ENCODE peak calls at places on chromosomes 12 and 14, in nine cellular contexts. One of them, this sample, is unnamed.

GRCh38 chr14:105465209-105466031 is 9.2 kb upstream of the CRIP2 start:
- DNase-seq in amygdala: no peak
- DNase-seq in stimulated activated CD8-positive, alpha-beta memory T cell treated with anti-CD3 and anti-CD28 coated beads, Interleukin-7, amount 100 ng/mL, for 1 hour: no peak
- DNase-seq in AML-193: no peak
- DNase-seq in CD4-positive, CD25-positive, alpha-beta regulatory T cell: no peak
- DNase-seq in lower lobe of right lung: no peak
- DNase-seq in iPS DF 19.7: no peak
- DNase-seq in AG04450: no peak
- DNase-seq in H4: no peak
- DNase-seq in this sample: no peak

GRCh38 chr14:91750634-91751198 is 18.8 kb upstream of the CATSPERB start:
- DNase-seq in amygdala: no peak
- DNase-seq in stimulated activated CD8-positive, alpha-beta memory T cell treated with anti-CD3 and anti-CD28 coated beads, Interleukin-7, amount 100 ng/mL, for 1 hour: no peak
- DNase-seq in AML-193: no peak
- DNase-seq in CD4-positive, CD25-positive, alpha-beta regulatory T cell: no peak
- DNase-seq in lower lobe of right lung: no peak
- DNase-seq in iPS DF 19.7: no peak
- DNase-seq in AG04450: no peak
- DNase-seq in H4: no peak
- DNase-seq in this sample: no peak

GRCh38 chr14:72443256-72443655 is 450.6 kb downstream of the DPF3 start:
- DNase-seq in amygdala: no peak
- DNase-seq in stimulated activated CD8-positive, alpha-beta memory T cell treated with anti-CD3 and anti-CD28 coated beads, Interleukin-7, amount 100 ng/mL, for 1 hour: no peak
- DNase-seq in AML-193: no peak
- DNase-seq in CD4-positive, CD25-positive, alpha-beta regulatory T cell: no peak
- DNase-seq in lower lobe of right lung: no peak
- DNase-seq in iPS DF 19.7: no peak
- DNase-seq in AG04450: no peak
- DNase-seq in H4: no peak
- DNase-seq in this sample: no peak

GRCh38 chr12:118402251-118402650 is 25.9 kb downstream of the SUDS3 start:
- DNase-seq in amygdala: no peak
- DNase-seq in stimulated activated CD8-positive, alpha-beta memory T cell treated with anti-CD3 and anti-CD28 coated beads, Interleukin-7, amount 100 ng/mL, for 1 hour: no peak
- DNase-seq in AML-193: no peak
- DNase-seq in CD4-positive, CD25-positive, alpha-beta regulatory T cell: no peak
- DNase-seq in lower lobe of right lung: no peak
- DNase-seq in iPS DF 19.7: no peak
- DNase-seq in AG04450: peak; percentile 60
- DNase-seq in H4: no peak
- DNase-seq in this sample: no peak

GRCh38 chr12:388547-389137 is 478 bp downstream of the KDM5A start:
- DNase-seq in amygdala: no peak
- DNase-seq in stimulated activated CD8-positive, alpha-beta memory T cell treated with anti-CD3 and anti-CD28 coated beads, Interleukin-7, amount 100 ng/mL, for 1 hour: peak; percentile 21
- DNase-seq in AML-193: no peak
- DNase-seq in CD4-positive, CD25-positive, alpha-beta regulatory T cell: peak; percentile 46
- DNase-seq in lower lobe of right lung: peak; percentile 55
- DNase-seq in iPS DF 19.7: no peak
- DNase-seq in AG04450: no peak
- DNase-seq in H4: no peak
- DNase-seq in this sample: no peak

GRCh38 chr12:130849561-130850417 is 10.7 kb upstream of the STX2 start:
- DNase-seq in amygdala: no peak
- DNase-seq in stimulated activated CD8-positive, alpha-beta memory T cell treated with anti-CD3 and anti-CD28 coated beads, Interleukin-7, amount 100 ng/mL, for 1 hour: no peak
- DNase-seq in AML-193: no peak
- DNase-seq in CD4-positive, CD25-positive, alpha-beta regulatory T cell: no peak
- DNase-seq in lower lobe of right lung: no peak
- DNase-seq in iPS DF 19.7: peak; percentile 92
- DNase-seq in AG04450: no peak
- DNase-seq in H4: no peak
- DNase-seq in this sample: peak; percentile 26

GRCh38 chr14:73973497-73973896 is 23.4 kb downstream of the COQ6 start:
- DNase-seq in amygdala: no peak
- DNase-seq in stimulated activated CD8-positive, alpha-beta memory T cell treated with anti-CD3 and anti-CD28 coated beads, Interleukin-7, amount 100 ng/mL, for 1 hour: no peak
- DNase-seq in AML-193: no peak
- DNase-seq in CD4-positive, CD25-positive, alpha-beta regulatory T cell: no peak
- DNase-seq in lower lobe of right lung: no peak
- DNase-seq in iPS DF 19.7: no peak
- DNase-seq in AG04450: no peak
- DNase-seq in H4: no peak
- DNase-seq in this sample: no peak

GRCh38 chr12:85363382-85364190 is 83.6 kb downstream of the ALX1 start:
- DNase-seq in amygdala: no peak
- DNase-seq in stimulated activated CD8-positive, alpha-beta memory T cell treated with anti-CD3 and anti-CD28 coated beads, Interleukin-7, amount 100 ng/mL, for 1 hour: no peak
- DNase-seq in AML-193: no peak
- DNase-seq in CD4-positive, CD25-positive, alpha-beta regulatory T cell: no peak
- DNase-seq in lower lobe of right lung: no peak
- DNase-seq in iPS DF 19.7: no peak
- DNase-seq in AG04450: no peak
- DNase-seq in H4: no peak
- DNase-seq in this sample: no peak

GRCh38 chr12:132543298-132544172 is 53.6 kb downstream of the FBRSL1 start:
- DNase-seq in amygdala: no peak
- DNase-seq in stimulated activated CD8-positive, alpha-beta memory T cell treated with anti-CD3 and anti-CD28 coated beads, Interleukin-7, amount 100 ng/mL, for 1 hour: no peak
- DNase-seq in AML-193: no peak
- DNase-seq in CD4-positive, CD25-positive, alpha-beta regulatory T cell: no peak
- DNase-seq in lower lobe of right lung: no peak
- DNase-seq in iPS DF 19.7: no peak
- DNase-seq in AG04450: no peak
- DNase-seq in H4: no peak
- DNase-seq in this sample: no peak

GRCh38 chr14:55816225-55816624 is 236.2 kb downstream of the KTN1 start:
- DNase-seq in amygdala: no peak
- DNase-seq in stimulated activated CD8-positive, alpha-beta memory T cell treated with anti-CD3 and anti-CD28 coated beads, Interleukin-7, amount 100 ng/mL, for 1 hour: no peak
- DNase-seq in AML-193: no peak
- DNase-seq in CD4-positive, CD25-positive, alpha-beta regulatory T cell: no peak
- DNase-seq in lower lobe of right lung: no peak
- DNase-seq in iPS DF 19.7: no peak
- DNase-seq in AG04450: no peak
- DNase-seq in H4: no peak
- DNase-seq in this sample: no peak

GRCh38 chr12:71430756-71431155 is 8.8 kb upstream of the LGR5 start:
- DNase-seq in amygdala: no peak
- DNase-seq in stimulated activated CD8-positive, alpha-beta memory T cell treated with anti-CD3 and anti-CD28 coated beads, Interleukin-7, amount 100 ng/mL, for 1 hour: no peak
- DNase-seq in AML-193: no peak
- DNase-seq in CD4-positive, CD25-positive, alpha-beta regulatory T cell: no peak
- DNase-seq in lower lobe of right lung: no peak
- DNase-seq in iPS DF 19.7: no peak
- DNase-seq in AG04450: no peak
- DNase-seq in H4: no peak
- DNase-seq in this sample: no peak

GRCh38 chr12:40222247-40222646 is 2.5 kb upstream of the LRRK2 start:
- DNase-seq in amygdala: no peak
- DNase-seq in stimulated activated CD8-positive, alpha-beta memory T cell treated with anti-CD3 and anti-CD28 coated beads, Interleukin-7, amount 100 ng/mL, for 1 hour: no peak
- DNase-seq in AML-193: peak; percentile 54
- DNase-seq in CD4-positive, CD25-positive, alpha-beta regulatory T cell: no peak
- DNase-seq in lower lobe of right lung: no peak
- DNase-seq in iPS DF 19.7: no peak
- DNase-seq in AG04450: no peak
- DNase-seq in H4: no peak
- DNase-seq in this sample: no peak

GRCh38 chr12:39490500-39491276 is 47.8 kb upstream of the KIF21A start:
- DNase-seq in amygdala: no peak
- DNase-seq in stimulated activated CD8-positive, alpha-beta memory T cell treated with anti-CD3 and anti-CD28 coated beads, Interleukin-7, amount 100 ng/mL, for 1 hour: no peak
- DNase-seq in AML-193: no peak
- DNase-seq in CD4-positive, CD25-positive, alpha-beta regulatory T cell: no peak
- DNase-seq in lower lobe of right lung: no peak
- DNase-seq in iPS DF 19.7: no peak
- DNase-seq in AG04450: no peak
- DNase-seq in H4: no peak
- DNase-seq in this sample: no peak

GRCh38 chr14:58292192-58292591 is 6.2 kb upstream of the ARID4A start:
- DNase-seq in amygdala: no peak
- DNase-seq in stimulated activated CD8-positive, alpha-beta memory T cell treated with anti-CD3 and anti-CD28 coated beads, Interleukin-7, amount 100 ng/mL, for 1 hour: no peak
- DNase-seq in AML-193: no peak
- DNase-seq in CD4-positive, CD25-positive, alpha-beta regulatory T cell: no peak
- DNase-seq in lower lobe of right lung: no peak
- DNase-seq in iPS DF 19.7: no peak
- DNase-seq in AG04450: no peak
- DNase-seq in H4: no peak
- DNase-seq in this sample: no peak

GRCh38 chr14:88502740-88503139 is 52.1 kb downstream of the PTPN21 start:
- DNase-seq in amygdala: no peak
- DNase-seq in stimulated activated CD8-positive, alpha-beta memory T cell treated with anti-CD3 and anti-CD28 coated beads, Interleukin-7, amount 100 ng/mL, for 1 hour: no peak
- DNase-seq in AML-193: no peak
- DNase-seq in CD4-positive, CD25-positive, alpha-beta regulatory T cell: no peak
- DNase-seq in lower lobe of right lung: no peak
- DNase-seq in iPS DF 19.7: no peak
- DNase-seq in AG04450: no peak
- DNase-seq in H4: no peak
- DNase-seq in this sample: no peak

GRCh38 chr14:85076111-85076510 is 453.8 kb upstream of the FLRT2 start:
- DNase-seq in amygdala: no peak
- DNase-seq in stimulated activated CD8-positive, alpha-beta memory T cell treated with anti-CD3 and anti-CD28 coated beads, Interleukin-7, amount 100 ng/mL, for 1 hour: no peak
- DNase-seq in AML-193: no peak
- DNase-seq in CD4-positive, CD25-positive, alpha-beta regulatory T cell: no peak
- DNase-seq in lower lobe of right lung: no peak
- DNase-seq in iPS DF 19.7: no peak
- DNase-seq in AG04450: no peak
- DNase-seq in H4: no peak
- DNase-seq in this sample: no peak

GRCh38 chr12:96774501-96775256 is 132.4 kb upstream of the NEDD1 start:
- DNase-seq in amygdala: no peak
- DNase-seq in stimulated activated CD8-positive, alpha-beta memory T cell treated with anti-CD3 and anti-CD28 coated beads, Interleukin-7, amount 100 ng/mL, for 1 hour: no peak
- DNase-seq in AML-193: no peak
- DNase-seq in CD4-positive, CD25-positive, alpha-beta regulatory T cell: no peak
- DNase-seq in lower lobe of right lung: no peak
- DNase-seq in iPS DF 19.7: no peak
- DNase-seq in AG04450: no peak
- DNase-seq in H4: no peak
- DNase-seq in this sample: no peak

GRCh38 chr12:126855768-126856167 is 1411.2 kb upstream of the TMEM132C start:
- DNase-seq in amygdala: no peak
- DNase-seq in stimulated activated CD8-positive, alpha-beta memory T cell treated with anti-CD3 and anti-CD28 coated beads, Interleukin-7, amount 100 ng/mL, for 1 hour: no peak
- DNase-seq in AML-193: no peak
- DNase-seq in CD4-positive, CD25-positive, alpha-beta regulatory T cell: no peak
- DNase-seq in lower lobe of right lung: no peak
- DNase-seq in iPS DF 19.7: no peak
- DNase-seq in AG04450: no peak
- DNase-seq in H4: no peak
- DNase-seq in this sample: no peak

GRCh38 chr14:71752111-71752738 is 180.0 kb upstream of the RGS6 start:
- DNase-seq in amygdala: no peak
- DNase-seq in stimulated activated CD8-positive, alpha-beta memory T cell treated with anti-CD3 and anti-CD28 coated beads, Interleukin-7, amount 100 ng/mL, for 1 hour: no peak
- DNase-seq in AML-193: no peak
- DNase-seq in CD4-positive, CD25-positive, alpha-beta regulatory T cell: no peak
- DNase-seq in lower lobe of right lung: no peak
- DNase-seq in iPS DF 19.7: no peak
- DNase-seq in AG04450: no peak
- DNase-seq in H4: no peak
- DNase-seq in this sample: no peak

GRCh38 chr12:53623526-53623925 is 2.7 kb downstream of the ATF7 start:
- DNase-seq in amygdala: no peak
- DNase-seq in stimulated activated CD8-positive, alpha-beta memory T cell treated with anti-CD3 and anti-CD28 coated beads, Interleukin-7, amount 100 ng/mL, for 1 hour: no peak
- DNase-seq in AML-193: no peak
- DNase-seq in CD4-positive, CD25-positive, alpha-beta regulatory T cell: no peak
- DNase-seq in lower lobe of right lung: no peak
- DNase-seq in iPS DF 19.7: no peak
- DNase-seq in AG04450: peak; percentile 24
- DNase-seq in H4: no peak
- DNase-seq in this sample: no peak

GRCh38 chr14:102206901-102207300 is 67.2 kb downstream of the WDR20 start:
- DNase-seq in amygdala: no peak
- DNase-seq in stimulated activated CD8-positive, alpha-beta memory T cell treated with anti-CD3 and anti-CD28 coated beads, Interleukin-7, amount 100 ng/mL, for 1 hour: no peak
- DNase-seq in AML-193: no peak
- DNase-seq in CD4-positive, CD25-positive, alpha-beta regulatory T cell: no peak
- DNase-seq in lower lobe of right lung: no peak
- DNase-seq in iPS DF 19.7: no peak
- DNase-seq in AG04450: no peak
- DNase-seq in H4: no peak
- DNase-seq in this sample: peak; percentile 52

GRCh38 chr14:100030441-100031153 is 34.6 kb upstream of the EVL start:
- DNase-seq in amygdala: no peak
- DNase-seq in stimulated activated CD8-positive, alpha-beta memory T cell treated with anti-CD3 and anti-CD28 coated beads, Interleukin-7, amount 100 ng/mL, for 1 hour: no peak
- DNase-seq in AML-193: no peak
- DNase-seq in CD4-positive, CD25-positive, alpha-beta regulatory T cell: no peak
- DNase-seq in lower lobe of right lung: no peak
- DNase-seq in iPS DF 19.7: no peak
- DNase-seq in AG04450: peak; percentile 74
- DNase-seq in H4: peak; percentile 48
- DNase-seq in this sample: no peak

GRCh38 chr12:56723889-56724659 is 1.0 kb downstream of the NACA start:
- DNase-seq in amygdala: no peak
- DNase-seq in stimulated activated CD8-positive, alpha-beta memory T cell treated with anti-CD3 and anti-CD28 coated beads, Interleukin-7, amount 100 ng/mL, for 1 hour: no peak
- DNase-seq in AML-193: no peak
- DNase-seq in CD4-positive, CD25-positive, alpha-beta regulatory T cell: no peak
- DNase-seq in lower lobe of right lung: no peak
- DNase-seq in iPS DF 19.7: no peak
- DNase-seq in AG04450: peak; percentile 48
- DNase-seq in H4: peak; percentile 40
- DNase-seq in this sample: no peak

GRCh38 chr14:61152851-61153364 is 128.2 kb downstream of the TMEM30B start:
- DNase-seq in amygdala: no peak
- DNase-seq in stimulated activated CD8-positive, alpha-beta memory T cell treated with anti-CD3 and anti-CD28 coated beads, Interleukin-7, amount 100 ng/mL, for 1 hour: no peak
- DNase-seq in AML-193: no peak
- DNase-seq in CD4-positive, CD25-positive, alpha-beta regulatory T cell: no peak
- DNase-seq in lower lobe of right lung: no peak
- DNase-seq in iPS DF 19.7: no peak
- DNase-seq in AG04450: no peak
- DNase-seq in H4: no peak
- DNase-seq in this sample: no peak

GRCh38 chr14:90397401-90398314 is 829 bp downstream of the CALM1 start:
- DNase-seq in amygdala: no peak
- DNase-seq in stimulated activated CD8-positive, alpha-beta memory T cell treated with anti-CD3 and anti-CD28 coated beads, Interleukin-7, amount 100 ng/mL, for 1 hour: peak; percentile 36
- DNase-seq in AML-193: peak; percentile 50
- DNase-seq in CD4-positive, CD25-positive, alpha-beta regulatory T cell: peak; percentile 58
- DNase-seq in lower lobe of right lung: peak; percentile 78
- DNase-seq in iPS DF 19.7: no peak
- DNase-seq in AG04450: no peak
- DNase-seq in H4: peak; percentile 45
- DNase-seq in this sample: peak; percentile 90

GRCh38 chr12:23376238-23376637 is 573.2 kb downstream of the SOX5 start:
- DNase-seq in amygdala: no peak
- DNase-seq in stimulated activated CD8-positive, alpha-beta memory T cell treated with anti-CD3 and anti-CD28 coated beads, Interleukin-7, amount 100 ng/mL, for 1 hour: no peak
- DNase-seq in AML-193: no peak
- DNase-seq in CD4-positive, CD25-positive, alpha-beta regulatory T cell: no peak
- DNase-seq in lower lobe of right lung: no peak
- DNase-seq in iPS DF 19.7: peak; percentile 25
- DNase-seq in AG04450: no peak
- DNase-seq in H4: no peak
- DNase-seq in this sample: no peak

GRCh38 chr12:53115891-53116675 is 12.8 kb downstream of the SOAT2 start:
- DNase-seq in amygdala: no peak
- DNase-seq in stimulated activated CD8-positive, alpha-beta memory T cell treated with anti-CD3 and anti-CD28 coated beads, Interleukin-7, amount 100 ng/mL, for 1 hour: no peak
- DNase-seq in AML-193: no peak
- DNase-seq in CD4-positive, CD25-positive, alpha-beta regulatory T cell: no peak
- DNase-seq in lower lobe of right lung: no peak
- DNase-seq in iPS DF 19.7: no peak
- DNase-seq in AG04450: no peak
- DNase-seq in H4: no peak
- DNase-seq in this sample: no peak

GRCh38 chr14:79764288-79764687 is 447.0 kb downstream of the DIO2 start:
- DNase-seq in amygdala: no peak
- DNase-seq in stimulated activated CD8-positive, alpha-beta memory T cell treated with anti-CD3 and anti-CD28 coated beads, Interleukin-7, amount 100 ng/mL, for 1 hour: no peak
- DNase-seq in AML-193: no peak
- DNase-seq in CD4-positive, CD25-positive, alpha-beta regulatory T cell: no peak
- DNase-seq in lower lobe of right lung: no peak
- DNase-seq in iPS DF 19.7: no peak
- DNase-seq in AG04450: no peak
- DNase-seq in H4: no peak
- DNase-seq in this sample: no peak

GRCh38 chr12:123075591-123076171 is 75.2 kb downstream of the PITPNM2 start:
- DNase-seq in amygdala: no peak
- DNase-seq in stimulated activated CD8-positive, alpha-beta memory T cell treated with anti-CD3 and anti-CD28 coated beads, Interleukin-7, amount 100 ng/mL, for 1 hour: peak; percentile 56
- DNase-seq in AML-193: no peak
- DNase-seq in CD4-positive, CD25-positive, alpha-beta regulatory T cell: peak; percentile 49
- DNase-seq in lower lobe of right lung: peak; percentile 59
- DNase-seq in iPS DF 19.7: peak; percentile 20
- DNase-seq in AG04450: no peak
- DNase-seq in H4: peak; percentile 61
- DNase-seq in this sample: no peak

GRCh38 chr14:50109342-50109741 is 7.0 kb downstream of the VCPKMT start:
- DNase-seq in amygdala: no peak
- DNase-seq in stimulated activated CD8-positive, alpha-beta memory T cell treated with anti-CD3 and anti-CD28 coated beads, Interleukin-7, amount 100 ng/mL, for 1 hour: no peak
- DNase-seq in AML-193: no peak
- DNase-seq in CD4-positive, CD25-positive, alpha-beta regulatory T cell: no peak
- DNase-seq in lower lobe of right lung: no peak
- DNase-seq in iPS DF 19.7: no peak
- DNase-seq in AG04450: peak; percentile 10
- DNase-seq in H4: no peak
- DNase-seq in this sample: no peak

GRCh38 chr12:68303850-68304249 is 28.3 kb downstream of the MDM1 start:
- DNase-seq in amygdala: no peak
- DNase-seq in stimulated activated CD8-positive, alpha-beta memory T cell treated with anti-CD3 and anti-CD28 coated beads, Interleukin-7, amount 100 ng/mL, for 1 hour: no peak
- DNase-seq in AML-193: no peak
- DNase-seq in CD4-positive, CD25-positive, alpha-beta regulatory T cell: no peak
- DNase-seq in lower lobe of right lung: no peak
- DNase-seq in iPS DF 19.7: no peak
- DNase-seq in AG04450: no peak
- DNase-seq in H4: no peak
- DNase-seq in this sample: no peak

This sample was measured in posterior vena cava.